ENCODE peak calls at places on chromosomes 7 and 10, in seven cellular contexts. T is dorsolateral prefrontal cortex; Q is left ventricle myocardium inferior; V is caudate nucleus; G is CD4-positive, alpha-beta memory T cell; M is cardiac muscle cell; X is coronary artery. H is an unnamed sample.
A peak's percentile ranks its signal among the peaks of the same experiment; 100 is the strongest.

GRCh38 chr10:119268871-119269506 is 61.6 kb downstream of the GRK5 start:
- DNase-seq in T (no peak), Q (no peak), V (no peak), G (peak; percentile 93), M (no peak), X (no peak), H (no peak)

GRCh38 chr7:48964074-48964473 is 39.7 kb downstream of the CDC14C start:
- DNase-seq in T (no peak), Q (no peak), V (no peak), G (no peak), M (peak; percentile 8), X (no peak), H (no peak)

GRCh38 chr7:2954433-2954853 is 89.2 kb downstream of the CARD11 start:
- DNase-seq in T (no peak), Q (no peak), V (no peak), G (no peak), M (no peak), X (peak; percentile 49), H (no peak)

GRCh38 chr7:29281782-29282541 is 87.4 kb downstream of the CHN2 start:
- DNase-seq in T (peak; percentile 36), Q (peak; percentile 63), V (no peak), G (no peak), M (peak; percentile 63), X (no peak), H (peak; percentile 81)

GRCh38 chr7:98922392-98923107 is 44.2 kb downstream of the TRRAP start:
- DNase-seq in T (no peak), Q (no peak), V (no peak), G (no peak), M (no peak), X (no peak), H (no peak)

GRCh38 chr10:60731134-60731883 is 47.0 kb upstream of the CDK1 start:
- DNase-seq in T (no peak), Q (no peak), V (no peak), G (peak; percentile 47), M (no peak), X (no peak), H (no peak)

GRCh38 chr7:71559214-71559613 is 427.3 kb downstream of the GALNT17 start:
- DNase-seq in T (no peak), Q (no peak), V (no peak), G (no peak), M (no peak), X (no peak), H (no peak)

GRCh38 chr7:32239764-32240163 is 169.6 kb upstream of the PDE1C start:
- DNase-seq in T (no peak), Q (no peak), V (no peak), G (no peak), M (no peak), X (peak; percentile 19), H (no peak)

GRCh38 chr7:3005257-3005656 is 38.4 kb downstream of the CARD11 start:
- DNase-seq in T (no peak), Q (no peak), V (no peak), G (no peak), M (no peak), X (peak; percentile 26), H (no peak)

GRCh38 chr10:66671562-66671961 is 254.3 kb upstream of the LRRTM3 start:
- DNase-seq in T (no peak), Q (no peak), V (no peak), G (no peak), M (no peak), X (no peak), H (no peak)

GRCh38 chr10:72328045-72328828 is 26.5 kb downstream of the DNAJB12 start:
- DNase-seq in T (peak; percentile 64), Q (peak; percentile 76), V (peak; percentile 60), G (no peak), M (peak; percentile 81), X (peak; percentile 85), H (no peak)

GRCh38 chr10:71451754-71452153 is 55.0 kb downstream of the CDH23 start:
- DNase-seq in T (no peak), Q (no peak), V (no peak), G (no peak), M (no peak), X (no peak), H (no peak)

DNA sequence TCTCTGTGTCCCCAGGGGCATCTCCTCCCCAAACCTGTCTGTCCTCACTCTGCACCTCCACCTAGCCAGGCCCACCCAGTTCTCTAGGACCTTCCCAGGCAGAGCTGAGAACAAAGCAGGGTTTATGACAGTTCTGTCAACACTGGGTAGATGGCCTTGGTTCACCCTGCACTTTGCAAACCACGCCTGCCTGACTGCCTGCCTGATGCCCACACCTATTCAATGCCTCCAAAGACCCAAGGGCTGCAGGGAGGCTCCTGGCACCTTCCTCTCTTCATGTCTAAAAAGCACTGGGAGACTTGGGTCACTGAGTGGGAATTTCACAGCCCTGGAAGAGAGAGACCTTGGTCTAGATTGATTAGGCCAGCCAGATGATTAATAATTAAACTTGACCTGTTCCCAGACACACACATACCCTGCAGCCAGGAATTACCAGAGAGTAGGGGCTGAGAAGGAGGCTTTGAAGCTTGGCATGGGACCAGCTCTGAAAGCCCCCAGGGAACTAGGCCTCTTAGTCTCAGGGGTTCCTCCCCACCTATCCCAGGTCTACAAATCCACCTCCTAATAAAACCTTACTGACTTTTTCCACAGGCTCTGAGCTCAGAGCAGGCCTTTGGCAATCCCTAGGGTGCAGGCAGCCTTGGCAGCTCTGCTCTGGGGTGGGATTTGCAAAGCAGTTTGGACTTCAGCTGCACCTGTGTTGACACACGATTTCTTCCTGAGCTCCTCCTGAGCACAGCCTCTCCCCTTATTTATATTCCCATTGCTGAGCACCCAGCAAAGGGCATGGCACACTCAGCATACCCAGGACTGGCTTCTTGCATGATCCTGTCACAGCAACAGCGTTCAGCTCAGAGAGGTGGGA is 25.7 kb upstream of the PDCD4 start:
- DNase-seq in T (no peak), Q (no peak), V (no peak), G (no peak), M (no peak), X (no peak), H (no peak)
- H3K27ac ChIP-seq in T (no peak overlapping the region), Q (no peak overlapping the region), V (no peak overlapping the region), G (no peak overlapping the region), M (no peak overlapping the region), X (no peak overlapping the region), H (no peak overlapping the region)

DNA sequence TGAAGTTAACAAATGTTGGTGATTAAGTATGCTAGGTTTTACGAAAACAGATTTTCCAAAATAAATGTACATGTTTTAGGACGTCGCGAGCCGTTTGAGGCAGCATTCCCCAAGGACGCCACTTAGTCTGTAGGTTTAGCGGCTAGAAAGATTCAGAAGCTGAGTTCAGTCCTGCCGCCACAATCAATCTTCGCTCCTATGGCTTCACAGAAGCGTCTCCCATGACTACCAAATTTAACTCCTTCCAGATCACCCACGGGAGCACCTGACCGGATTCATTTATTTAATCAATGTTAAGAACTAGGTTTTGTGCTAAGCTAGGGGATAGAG is 788 bp upstream of the CYP51A1 start:
- DNase-seq in T (no peak), Q (no peak), V (no peak), G (no peak), M (peak; percentile 53), X (no peak), H (no peak)
- H3K27ac ChIP-seq in T (peak overlapping the region; percentile 98), Q (peak overlapping the region; percentile 95), V (peak overlapping the region; percentile 95), G (peak overlapping the region; percentile 77), M (peak overlapping the region; percentile 98), X (peak overlapping the region; percentile 94), H (peak overlapping the region; percentile 84)

GRCh38 chr7:155597753-155598140 is 46.7 kb upstream of the RBM33 start:
- DNase-seq in T (no peak), Q (no peak), V (no peak), G (no peak), M (no peak), X (no peak), H (no peak)
- H3K27ac ChIP-seq in T (no peak overlapping the region), Q (no peak overlapping the region), V (no peak overlapping the region), G (no peak overlapping the region), M (no peak overlapping the region), X (no peak overlapping the region), H (peak overlapping the region; percentile 68)

GRCh38 chr7:138868711-138869110 is 70.7 kb upstream of the ATP6V0A4 start:
- DNase-seq in T (no peak), Q (no peak), V (no peak), G (no peak), M (no peak), X (no peak), H (no peak)
- H3K27ac ChIP-seq in T (no peak overlapping the region), Q (no peak overlapping the region), V (no peak overlapping the region), G (no peak overlapping the region), M (no peak overlapping the region), X (no peak overlapping the region), H (no peak overlapping the region)

DNA sequence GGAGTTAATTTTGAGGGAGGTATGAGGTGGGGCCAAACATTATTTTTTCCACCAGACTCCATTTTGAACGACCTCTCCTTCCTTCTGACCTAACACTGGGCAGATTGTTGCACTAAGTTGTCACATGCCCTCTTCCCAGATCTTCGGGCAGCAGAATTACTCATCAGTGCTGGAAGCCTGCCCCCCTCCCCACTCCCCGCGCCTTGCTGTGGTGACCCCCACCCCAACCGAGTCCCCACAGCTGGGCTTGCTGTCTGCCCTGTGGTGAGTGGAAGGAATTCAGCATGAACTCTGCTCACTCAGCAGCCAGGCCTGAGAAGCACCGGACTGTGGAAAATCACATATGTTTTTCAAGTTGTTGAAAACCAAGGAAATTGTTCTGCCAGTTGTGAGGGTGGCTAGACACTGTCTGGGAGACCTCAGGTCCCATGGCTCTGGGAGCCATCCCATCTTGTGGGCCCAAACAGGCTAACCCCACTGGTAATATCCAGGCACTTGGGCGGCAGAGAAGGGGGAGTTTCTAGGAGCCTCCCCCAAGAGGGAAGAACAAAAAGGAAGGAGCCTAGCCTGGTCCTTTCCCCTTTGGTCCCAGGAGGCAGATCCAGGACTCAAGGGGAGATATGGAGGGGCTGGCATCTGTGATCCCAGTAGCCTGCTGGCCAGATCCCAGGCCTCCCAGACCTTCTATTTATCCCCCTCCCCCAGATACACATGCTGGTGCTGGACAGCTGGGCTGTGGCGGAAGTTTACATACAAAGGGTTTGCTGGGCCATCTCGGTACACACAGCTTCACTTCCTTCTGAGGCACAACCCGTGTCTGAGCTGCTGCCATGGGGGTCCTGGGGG is 3.5 kb upstream of the AEBP1 start:
- DNase-seq in T (no peak), Q (no peak), V (no peak), G (no peak), M (no peak), X (no peak), H (no peak)
- H3K27ac ChIP-seq in T (no peak overlapping the region), Q (peak overlapping the region; percentile 56), V (no peak overlapping the region), G (no peak overlapping the region), M (peak overlapping the region; percentile 37), X (peak overlapping the region; percentile 99), H (no peak overlapping the region)